ENCODE peak calls at places on chromosomes 2 and 18, in four cellular contexts. One of them, this sample, is unnamed.

GRCh38 chr2:47250576-47251403 is 95.7 kb upstream of the STPG4 start:
- DNase-seq in NCI-H1436: no peak
- DNase-seq in adipocyte: no peak
- DNase-seq in NCI-H1092 treated with DMSO at 0.1 percent for 48 hours: peak; percentile 8
- DNase-seq in this sample: no peak

GRCh38 chr2:164560181-164560792 is 61.0 kb downstream of the GRB14 start:
- DNase-seq in NCI-H1092 treated with DMSO at 0.1 percent for 48 hours: peak; percentile 16
- DNase-seq in adipocyte: peak; percentile 84
- DNase-seq in NCI-H1436: peak; percentile 30
- DNase-seq in this sample: no peak

GRCh38 chr18:38301621-38302020 is 736.0 kb upstream of the CELF4 start:
- DNase-seq in NCI-H1092 treated with DMSO at 0.1 percent for 48 hours: no peak
- DNase-seq in adipocyte: no peak
- DNase-seq in NCI-H1436: no peak
- DNase-seq in this sample: no peak

GRCh38 chr2:149169653-149170052 is 131.2 kb downstream of the LYPD6B start:
- DNase-seq in NCI-H1436: no peak
- DNase-seq in adipocyte: peak; percentile 36
- DNase-seq in NCI-H1092 treated with DMSO at 0.1 percent for 48 hours: no peak
- DNase-seq in this sample: no peak

GRCh38 chr2:3176869-3177255 is 200.8 kb downstream of the EIPR1 start:
- DNase-seq in NCI-H1436: no peak
- DNase-seq in NCI-H1092 treated with DMSO at 0.1 percent for 48 hours: no peak
- DNase-seq in adipocyte: no peak
- DNase-seq in this sample: no peak

GRCh38 chr2:81576713-81577112 is 1272.2 kb upstream of the LRRTM1 start:
- DNase-seq in adipocyte: no peak
- DNase-seq in NCI-H1092 treated with DMSO at 0.1 percent for 48 hours: no peak
- DNase-seq in NCI-H1436: no peak
- DNase-seq in this sample: no peak

GRCh38 chr2:231720971-231721640 is 12.8 kb downstream of the PTMA start:
- DNase-seq in NCI-H1092 treated with DMSO at 0.1 percent for 48 hours: no peak
- DNase-seq in NCI-H1436: no peak
- DNase-seq in adipocyte: no peak
- DNase-seq in this sample: no peak

GRCh38 chr2:72738096-72738495 is 87.7 kb downstream of the EXOC6B start:
- DNase-seq in NCI-H1092 treated with DMSO at 0.1 percent for 48 hours: no peak
- DNase-seq in adipocyte: no peak
- DNase-seq in NCI-H1436: no peak
- DNase-seq in this sample: no peak

GRCh38 chr2:6545795-6546194 is 319.9 kb downstream of the CMPK2 start:
- DNase-seq in NCI-H1436: no peak
- DNase-seq in adipocyte: no peak
- DNase-seq in NCI-H1092 treated with DMSO at 0.1 percent for 48 hours: no peak
- DNase-seq in this sample: no peak

GRCh38 chr18:57352761-57353136 is 392 bp downstream of the ST8SIA3 start:
- DNase-seq in adipocyte: no peak
- DNase-seq in NCI-H1092 treated with DMSO at 0.1 percent for 48 hours: peak; percentile 85
- DNase-seq in NCI-H1436: peak; percentile 28
- DNase-seq in this sample: no peak